ENCODE peak calls at places on chromosome 16, in six cellular contexts. W is left ventricle myocardium inferior, V is brain microvascular endothelial cell, S is thoracic aorta, M is psoas muscle, T is mucosa of descending colon. I is an unnamed sample.

GRCh38 chr16:51759329-51759728 is 608.3 kb upstream of the SALL1 start:
- DNase-seq in W (no peak), M (no peak), T (no peak), V (no peak), S (no peak), I (no peak)

GRCh38 chr16:26599786-26600107 is 467.0 kb upstream of the C16orf82 start:
- DNase-seq in W (no peak), S (no peak), M (no peak), V (peak), T (no peak), I (no peak)

GRCh38 chr16:75382611-75383010 is 50.7 kb downstream of the CFDP1 start:
- DNase-seq in T (no peak), V (no peak), S (no peak), W (no peak), M (no peak), I (no peak)

GRCh38 chr16:23700509-23700908 is 12.5 kb downstream of the ERN2 start:
- DNase-seq in S (no peak), M (no peak), T (peak), W (no peak), V (no peak), I (no peak)

GRCh38 chr16:81861503-81861902 is 82.4 kb downstream of the PLCG2 start:
- DNase-seq in M (no peak), W (no peak), T (no peak), S (no peak), V (no peak), I (no peak)

GRCh38 chr16:29649560-29650494 is 13.2 kb upstream of the SPN start:
- DNase-seq in W (no peak), M (no peak), S (no peak), V (no peak), T (no peak), I (no peak)

GRCh38 chr16:69311533-69312388 is 611 bp downstream of the VPS4A start:
- DNase-seq in M (peak), W (no peak), S (no peak), V (no peak), T (peak), I (peak)

GRCh38 chr16:86578056-86578455 is 293 bp upstream of the FOXL1 start:
- DNase-seq in T (no peak), W (no peak), V (peak), M (no peak), S (no peak), I (peak)

GRCh38 chr16:35754391-35755369 is 2295.3 kb downstream of the TP53TG3F start:
- DNase-seq in V (no peak), M (no peak), W (no peak), S (no peak), T (no peak), I (no peak)

GRCh38 chr16:81265658-81266451 is 27.4 kb downstream of the BCO1 start:
- DNase-seq in V (no peak), W (peak), M (peak), T (peak), S (no peak), I (peak)

GRCh38 chr16:14364386-14365199 is 265.5 kb downstream of the PARN start:
- DNase-seq in S (no peak), V (peak), T (no peak), W (no peak), M (no peak), I (peak)

GRCh38 chr16:23949630-23950290 is 114.0 kb downstream of the PRKCB start:
- DNase-seq in V (no peak), M (peak), T (peak), W (peak), S (no peak), I (no peak)

GRCh38 chr16:4017807-4018206 is 98.4 kb downstream of the ADCY9 start:
- DNase-seq in T (no peak), S (no peak), V (no peak), M (no peak), W (no peak), I (no peak)

GRCh38 chr16:59478806-59479205 is 744.7 kb upstream of the GOT2 start:
- DNase-seq in V (no peak), W (no peak), T (no peak), M (no peak), S (no peak), I (peak)

GRCh38 chr16:28120754-28121153 is 57.2 kb upstream of the GSG1L start:
- DNase-seq in W (no peak), V (no peak), S (no peak), M (no peak), T (no peak), I (no peak)

GRCh38 chr16:86716649-86717048 is 138.3 kb downstream of the FOXL1 start:
- DNase-seq in V (no peak), M (no peak), T (no peak), W (no peak), S (no peak), I (no peak)

GRCh38 chr16:26169451-26169850 is 477.7 kb downstream of the HS3ST4 start:
- DNase-seq in W (no peak), M (no peak), V (no peak), T (no peak), S (no peak), I (no peak)

GRCh38 chr16:6146874-6147425 is 1049.4 kb upstream of the EEF2KMT start:
- DNase-seq in T (no peak), W (no peak), S (no peak), V (no peak), M (no peak), I (no peak)

GRCh38 chr16:50666658-50667496 is 14.2 kb downstream of the SNX20 start:
- DNase-seq in T (no peak), W (no peak), S (no peak), V (no peak), M (no peak), I (no peak)

GRCh38 chr16:66304151-66304550 is 62.3 kb upstream of the CDH5 start:
- DNase-seq in V (no peak), M (no peak), T (no peak), S (no peak), W (no peak), I (no peak)

GRCh38 chr16:839643-840408 is 39.3 kb upstream of the GNG13 start:
- DNase-seq in M (no peak), S (no peak), W (no peak), V (no peak), T (no peak), I (no peak)

GRCh38 chr16:68306633-68307032 is 4.1 kb downstream of the SLC7A6OS start:
- DNase-seq in W (no peak), T (no peak), M (no peak), V (no peak), S (no peak), I (no peak)

GRCh38 chr16:68040506-68041288 is 17.6 kb downstream of the DUS2 start:
- DNase-seq in V (peak), S (peak), W (peak), T (peak), M (peak), I (peak)

GRCh38 chr16:73017321-73017720 is 30.6 kb downstream of the ZFHX3 start:
- DNase-seq in S (no peak), M (no peak), V (no peak), T (no peak), W (no peak), I (no peak)

GRCh38 chr16:22293137-22294106 is 3.8 kb upstream of the POLR3E start:
- DNase-seq in W (no peak), T (no peak), V (no peak), M (no peak), S (no peak), I (no peak)

GRCh38 chr16:79171504-79172240 is 428.9 kb downstream of the MAF start:
- DNase-seq in W (no peak), S (no peak), M (no peak), T (no peak), V (no peak), I (no peak)

GRCh38 chr16:83113811-83114210 is 487.0 kb downstream of the CDH13 start:
- DNase-seq in V (no peak), W (no peak), T (no peak), M (no peak), S (no peak), I (no peak)

GRCh38 chr16:67847064-67847861 is at the start of gene CENPT:
- DNase-seq in S (no peak), M (no peak), V (peak), T (peak), W (peak), I (peak)

GRCh38 chr16:67150058-67150832 is 553 bp downstream of the B3GNT9 start:
- DNase-seq in W (peak), S (no peak), V (peak), M (peak), T (no peak), I (peak)

GRCh38 chr16:31063843-31064611 is 10.0 kb downstream of the ZNF668 start:
- DNase-seq in W (no peak), S (no peak), V (no peak), T (no peak), M (no peak), I (no peak)
- H3K4me3 ChIP-seq in W (no peak), S (peak), V (no peak), T (no peak), M (no peak), I (no peak)

GRCh38 chr16:88702364-88703210 is 3.6 kb downstream of the RNF166 start:
- DNase-seq in W (no peak), V (no peak), M (no peak), T (peak), S (no peak), I (no peak)

GRCh38 chr16:88705746-88706287 is 391 bp downstream of the RNF166 start:
- DNase-seq in S (no peak), T (peak), W (no peak), V (no peak), M (no peak), I (no peak)

GRCh38 chr16:88705076-88705684 is 1.0 kb downstream of the RNF166 start:
- DNase-seq in T (peak), W (no peak), V (peak), S (no peak), M (no peak), I (no peak)

GRCh38 chr16:88701541-88702363 is 4.5 kb downstream of the RNF166 start:
- DNase-seq in W (no peak), T (no peak), M (no peak), S (no peak), V (no peak), I (no peak)

GRCh38 chr16:88703486-88704309 is 2.5 kb downstream of the RNF166 start:
- DNase-seq in S (no peak), V (no peak), W (peak), M (no peak), T (peak), I (no peak)
- H3K4me3 ChIP-seq in S (peak), V (no peak), W (peak), M (peak), T (no peak), I (no peak)

GRCh38 chr16:21277045-21277926 is 804 bp downstream of the CRYM start:
- DNase-seq in T (no peak), W (peak), V (no peak), M (no peak), S (no peak), I (no peak)
- H3K4me3 ChIP-seq in T (no peak), W (peak), V (no peak), M (peak), S (peak), I (no peak)

GRCh38 chr16:1991588-1992474 is 2.1 kb downstream of the SYNGR3 start:
- DNase-seq in V (peak), M (peak), T (peak), S (peak), W (peak), I (peak)

GRCh38 chr16:1991135-1991551 is 1.4 kb downstream of the SYNGR3 start:
- DNase-seq in S (no peak), T (peak), M (no peak), W (no peak), V (no peak), I (no peak)

GRCh38 chr16:1990336-1991134 is 765 bp downstream of the SYNGR3 start:
- DNase-seq in V (no peak), W (no peak), M (no peak), S (no peak), T (peak), I (no peak)

GRCh38 chr16:1989209-1989825 is 453 bp upstream of the SYNGR3 start:
- DNase-seq in W (no peak), V (no peak), T (no peak), M (no peak), S (no peak), I (no peak)

GRCh38 chr16:1989826-1990335 is at the start of gene SYNGR3:
- DNase-seq in T (no peak), M (no peak), S (no peak), V (no peak), W (no peak), I (no peak)
- H3K4me3 ChIP-seq in T (no peak), M (peak), S (peak), V (no peak), W (peak), I (no peak)

GRCh38 chr16:11034005-11034404 is 89.6 kb downstream of the CLEC16A start:
- DNase-seq in T (no peak), W (no peak), V (no peak), M (no peak), S (no peak), I (peak)
- H3K4me3 ChIP-seq in T (no peak), W (no peak), V (no peak), M (no peak), S (no peak), I (no peak)

GRCh38 chr16:84588991-84589390 is 28.9 kb downstream of the COTL1 start:
- DNase-seq in M (no peak), W (no peak), V (no peak), S (no peak), T (no peak), I (no peak)
- H3K4me3 ChIP-seq in M (no peak), W (no peak), V (no peak), S (no peak), T (no peak), I (no peak)